ENCODE peak calls at places on chromosome 3, in ten cellular contexts. S is T-helper 1 cell; I is upper lobe of right lung; O is B cell; B is NCI-H2171 treated with DMSO at 0.1 percent for 48 hours; M is HuH-7; Z is CD8-positive, alpha-beta memory T cell; A is GM03348; K is stimulated activated CD8-positive, alpha-beta memory T cell treated with anti-CD3 and anti-CD28 coated beads, Interleukin-7, amount 100 ng/mL, for 24 hours; P is putamen. W is an unnamed sample.

GRCh38 chr3:131004603-131005002 is 22.0 kb downstream of the ASTE1 start:
- DNase-seq in M (no peak), I (no peak), B (no peak), A (no peak), S (no peak), O (no peak), K (no peak), Z (no peak), P (no peak), W (peak; percentile 36)

GRCh38 chr3:45644063-45644462 is 45.1 kb upstream of the SACM1L start:
- DNase-seq in S (no peak), B (no peak), A (peak; percentile 60), O (no peak), P (no peak), Z (no peak), M (no peak), K (no peak), I (no peak), W (no peak)

GRCh38 chr3:139187648-139188047 is 143.0 kb upstream of the PRR23C start:
- DNase-seq in O (no peak), K (no peak), Z (no peak), B (no peak), M (no peak), A (no peak), I (no peak), S (no peak), P (no peak), W (no peak)

GRCh38 chr3:39447637-39448483 is 19.6 kb upstream of the MOBP start:
- DNase-seq in S (peak; percentile 20), P (peak; percentile 90), K (peak; percentile 19), M (peak; percentile 90), B (peak; percentile 49), I (no peak), A (peak; percentile 89), O (peak; percentile 71), Z (peak; percentile 41), W (peak; percentile 57)

GRCh38 chr3:17945018-17945798 is 202.8 kb upstream of the TBC1D5 start:
- DNase-seq in S (no peak), K (no peak), B (no peak), P (no peak), O (no peak), A (no peak), Z (no peak), M (no peak), I (no peak), W (no peak)

GRCh38 chr3:178454714-178455113 is 81.5 kb upstream of the KCNMB2 start:
- DNase-seq in I (no peak), O (no peak), B (no peak), A (peak; percentile 58), S (no peak), M (no peak), Z (no peak), P (peak; percentile 5), K (no peak), W (no peak)

GRCh38 chr3:70360985-70361384 is 48.5 kb upstream of the MDFIC2 start:
- DNase-seq in M (no peak), Z (no peak), O (no peak), I (no peak), S (no peak), P (no peak), A (no peak), K (no peak), B (no peak), W (no peak)

GRCh38 chr3:138355071-138355470 is 6.7 kb downstream of the MRAS start:
- DNase-seq in Z (no peak), I (no peak), K (no peak), S (no peak), M (no peak), B (no peak), A (no peak), P (no peak), O (no peak), W (no peak)

GRCh38 chr3:110799236-110799635 is 272.4 kb upstream of the NECTIN3 start:
- DNase-seq in S (no peak), M (no peak), K (no peak), Z (no peak), I (no peak), A (no peak), P (no peak), B (no peak), O (no peak), W (no peak)

GRCh38 chr3:107973152-107973551 is 117.7 kb downstream of the CD47 start:
- DNase-seq in Z (no peak), S (no peak), O (no peak), K (no peak), P (no peak), M (no peak), A (no peak), I (no peak), B (no peak), W (no peak)

GRCh38 chr3:138234401-138235179 is 47.5 kb downstream of the ARMC8 start:
- DNase-seq in O (no peak), P (no peak), K (no peak), A (peak; percentile 9), B (no peak), I (no peak), S (no peak), Z (no peak), M (no peak), W (no peak)

GRCh38 chr3:56322862-56323261 is 145.4 kb downstream of the ERC2 start:
- DNase-seq in Z (no peak), S (no peak), O (no peak), P (no peak), I (no peak), K (no peak), B (no peak), A (no peak), M (no peak), W (no peak)

GRCh38 chr3:4849136-4849535 is 130.1 kb upstream of the BHLHE40 start:
- DNase-seq in A (no peak), O (no peak), Z (no peak), M (no peak), S (no peak), B (no peak), I (no peak), P (no peak), K (no peak), W (no peak)